ENCODE peak calls at places on chromosomes 4 and X, in ten cellular contexts. L, D, Y, C, A, P, W, T, V and K are unnamed samples.

GRCh38 chr4:87633239-87633638 is 16.8 kb upstream of the DMP1 start:
- DNase-seq in L (peak), P (peak), T (no peak), Y (no peak), A (no peak), D (no peak), C (peak), V (no peak), W (no peak), K (no peak)

GRCh38 chrX:8033175-8033574 is 106.0 kb upstream of the PNPLA4 start:
- DNase-seq in A (no peak), Y (no peak), T (no peak), C (no peak), L (no peak), P (no peak), V (no peak), W (no peak), D (no peak), K (no peak)

GRCh38 chrX:52988985-52989917 is 30.9 kb upstream of the FAM156A start:
- DNase-seq in L (no peak), P (peak), Y (no peak), T (no peak), A (no peak), D (peak), C (no peak), W (no peak), V (no peak), K (no peak)

GRCh38 chrX:31435592-31435991 is 363.8 kb upstream of the FTHL17 start:
- DNase-seq in L (peak), A (peak), P (no peak), D (no peak), W (no peak), C (peak), T (no peak), Y (no peak), V (peak), K (no peak)

GRCh38 chr4:184439856-184440592 is 34.3 kb downstream of the IRF2 start:
- DNase-seq in L (peak), P (peak), Y (no peak), T (no peak), D (no peak), V (no peak), A (no peak), C (peak), W (no peak), K (no peak)

GRCh38 chr4:86108152-86108551 is 251.7 kb downstream of the MAPK10 start:
- DNase-seq in P (no peak), T (no peak), V (no peak), D (no peak), Y (no peak), W (no peak), C (peak), A (no peak), L (peak), K (no peak)

GRCh38 chrX:74535633-74536141 is 78.7 kb downstream of the RLIM start:
- DNase-seq in T (peak), C (peak), Y (peak), P (peak), V (peak), D (no peak), W (peak), L (peak), A (peak), K (peak)

GRCh38 chrX:97740886-97741285 is 857.2 kb downstream of the RPA4 start:
- DNase-seq in D (no peak), L (no peak), A (no peak), Y (no peak), P (peak), W (no peak), V (no peak), C (no peak), T (no peak), K (no peak)

GRCh38 chr4:31755751-31756150 is 1035.6 kb downstream of the PCDH7 start:
- DNase-seq in Y (no peak), P (no peak), C (no peak), D (no peak), V (no peak), T (no peak), L (no peak), W (no peak), A (no peak), K (no peak)
- H3K4me3 ChIP-seq in Y (no peak), P (no peak), C (no peak), D (no peak), V (no peak), T (no peak), L (no peak), W (no peak), A (no peak), K (no peak)

GRCh38 chr4:121712783-121713182 is 16.0 kb upstream of the ANXA5 start:
- DNase-seq in C (no peak), T (no peak), P (no peak), Y (no peak), V (no peak), W (no peak), L (no peak), A (no peak), D (no peak), K (no peak)

GRCh38 chr4:121709766-121710405 is 13.1 kb upstream of the ANXA5 start:
- DNase-seq in L (no peak), V (no peak), D (peak), A (no peak), W (no peak), T (no peak), Y (no peak), C (no peak), P (no peak), K (no peak)

GRCh38 chr4:121711263-121712000 is 14.7 kb upstream of the ANXA5 start:
- DNase-seq in A (peak), C (peak), V (peak), D (peak), P (peak), W (peak), L (peak), T (peak), Y (peak), K (peak)

GRCh38 chr4:121714548-121714947 is 17.8 kb upstream of the ANXA5 start:
- DNase-seq in P (no peak), A (no peak), Y (no peak), V (no peak), T (no peak), D (no peak), W (no peak), L (no peak), C (no peak), K (no peak)

DNA sequence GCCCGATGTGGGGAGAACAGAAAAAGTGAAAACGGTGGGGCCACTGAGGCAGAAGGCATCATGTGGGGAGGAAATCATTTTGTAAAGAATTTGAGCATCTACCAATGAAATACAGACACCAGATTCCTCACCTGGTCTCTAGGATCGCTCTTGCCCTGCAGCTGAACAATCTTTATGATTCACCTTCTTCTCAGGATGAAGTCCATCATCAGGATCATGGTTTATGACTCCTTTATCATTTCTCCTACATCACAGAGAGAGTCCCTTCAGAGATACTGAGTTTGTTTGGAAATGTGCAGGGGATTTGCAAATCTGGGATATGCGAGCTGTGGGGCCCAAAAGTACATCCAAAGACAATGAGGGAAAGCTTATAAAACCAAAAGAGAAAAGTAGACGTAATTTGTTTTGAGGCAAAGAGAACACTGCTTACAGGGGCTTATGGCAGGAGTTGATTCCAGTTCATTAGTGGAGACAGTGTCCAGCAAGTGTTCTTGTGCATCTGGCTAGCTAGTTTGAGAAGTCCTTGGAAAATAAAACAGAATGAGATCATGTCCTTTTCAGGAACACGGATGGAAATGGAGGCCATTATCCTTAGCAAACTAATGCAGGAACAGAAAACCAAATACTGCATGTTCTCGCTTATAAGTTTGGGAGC is 15.3 kb upstream of the ANXA5 start:
- DNase-seq in D (no peak), C (no peak), W (no peak), L (no peak), T (no peak), Y (no peak), A (no peak), V (no peak), P (no peak), K (no peak)
- H3K4me3 ChIP-seq in D (peak), C (peak), W (no peak), L (no peak), T (peak), Y (no peak), A (peak), V (no peak), P (no peak), K (no peak)

GRCh38 chrX:153967536-153968214 is 3.9 kb downstream of the HCFC1 start:
- DNase-seq in A (no peak), C (no peak), W (no peak), T (no peak), P (no peak), D (no peak), L (no peak), Y (peak), V (no peak), K (peak)

GRCh38 chrX:153969904-153970397 is 1.7 kb downstream of the HCFC1 start:
- DNase-seq in W (no peak), T (no peak), L (no peak), Y (peak), A (no peak), V (no peak), C (peak), D (no peak), P (peak), K (no peak)

GRCh38 chrX:153969125-153969903 is 2.3 kb downstream of the HCFC1 start:
- DNase-seq in A (no peak), T (no peak), W (no peak), V (no peak), C (no peak), L (peak), P (no peak), D (no peak), Y (peak), K (no peak)

GRCh38 chrX:153968255-153968654 is 3.4 kb downstream of the HCFC1 start:
- DNase-seq in C (no peak), P (no peak), W (no peak), D (no peak), T (no peak), A (no peak), Y (no peak), V (no peak), L (no peak), K (no peak)

GRCh38 chrX:153968754-153969124 is 2.9 kb downstream of the HCFC1 start:
- DNase-seq in V (no peak), C (no peak), W (no peak), D (no peak), P (no peak), L (no peak), Y (peak), A (no peak), T (no peak), K (no peak)
- H3K4me3 ChIP-seq in V (peak), C (peak), W (peak), D (no peak), P (peak), L (peak), Y (no peak), A (peak), T (peak), K (peak)

DNA sequence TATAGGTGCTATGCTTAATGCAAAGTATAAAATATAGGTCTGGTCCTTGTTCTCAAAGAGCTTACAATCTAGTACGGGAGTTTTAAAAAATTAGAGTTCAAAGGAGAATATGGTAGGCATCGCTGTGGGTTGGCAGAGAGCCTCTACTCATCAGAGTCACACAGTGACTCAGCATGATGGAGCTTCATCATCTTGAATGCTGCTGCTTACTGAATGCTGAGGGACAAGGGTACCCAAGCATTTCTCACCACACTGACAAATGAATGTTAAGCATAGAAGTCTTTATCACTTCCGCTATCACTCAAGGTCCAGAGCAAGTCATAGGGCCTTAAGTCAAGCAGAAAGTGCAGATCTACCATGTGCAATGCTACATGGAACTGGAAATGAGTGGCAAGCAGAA is 268.6 kb upstream of the IGFBP7 start:
- DNase-seq in A (no peak), L (peak), V (no peak), C (peak), T (no peak), W (no peak), P (peak), Y (no peak), D (no peak), K (no peak)
- H3K4me3 ChIP-seq in A (no peak), L (no peak), V (no peak), C (no peak), T (no peak), W (no peak), P (no peak), Y (no peak), D (no peak), K (no peak)

GRCh38 chr4:173538903-173539445 is 8.9 kb upstream of the HAND2 start:
- DNase-seq in W (no peak), P (peak), A (no peak), D (no peak), L (no peak), Y (no peak), V (no peak), C (no peak), T (no peak), K (no peak)
- H3K4me3 ChIP-seq in W (peak), P (peak), A (peak), D (no peak), L (peak), Y (peak), V (peak), C (peak), T (peak), K (no peak)

GRCh38 chrX:104922206-104922621 is 298.3 kb downstream of the TEX13A start:
- DNase-seq in W (peak), Y (peak), V (peak), D (peak), A (peak), L (peak), P (peak), C (peak), T (peak), K (no peak)
- H3K4me3 ChIP-seq in W (no peak), Y (no peak), V (no peak), D (no peak), A (no peak), L (no peak), P (no peak), C (no peak), T (no peak), K (no peak)